ENCODE peak calls at places on chromosomes 11 and 22, in ten cellular contexts. C is caudate nucleus; K is WERI-Rb-1; D is D341Med; R is mucosa of descending colon; M is dermis blood vessel endothelial cell; U is NCI-H69; V is activated CD4-positive, alpha-beta T cell treated with anti-CD3 and anti-CD28 coated beads for 36 hours; L is mesendoderm; X is activated T-helper 1 cell treated with anti-CD3 and anti-CD28 coated beads, Interleukin-2, amount 50 U/mL, for 16 hours. I is an unnamed sample.

GRCh38 chr11:115699733-115700132 is 195.5 kb upstream of the CADM1 start:
- DNase-seq in C (no peak), K (no peak), D (no peak), R (no peak), M (no peak), U (peak), V (no peak), L (no peak), X (no peak), I (peak)

GRCh38 chr11:44383246-44383645 is 73.3 kb upstream of the ALX4 start:
- DNase-seq in C (no peak), K (no peak), D (no peak), R (no peak), M (no peak), U (no peak), V (no peak), L (no peak), X (no peak), I (no peak)

GRCh38 chr11:36928621-36929020 is 330.6 kb upstream of the RAG2 start:
- DNase-seq in C (no peak), K (no peak), D (no peak), R (no peak), M (no peak), U (no peak), V (no peak), L (no peak), X (no peak), I (no peak)

GRCh38 chr11:62201376-62201775 is 7.1 kb upstream of the SCGB2A1 start:
- DNase-seq in C (no peak), K (no peak), D (no peak), R (no peak), M (no peak), U (peak), V (no peak), L (no peak), X (no peak), I (no peak)

GRCh38 chr11:11265994-11266606 is 87.0 kb downstream of the CSNK2A3 start:
- DNase-seq in C (peak), K (peak), D (peak), R (no peak), M (peak), U (peak), V (peak), L (peak), X (peak), I (peak)

GRCh38 chr11:44861829-44862545 is 88.7 kb downstream of the TP53I11 start:
- DNase-seq in C (no peak), K (peak), D (no peak), R (peak), M (peak), U (peak), V (peak), L (peak), X (peak), I (peak)

GRCh38 chr11:64181506-64182411 is 4.2 kb upstream of the STIP1 start:
- DNase-seq in C (peak), K (peak), D (peak), R (peak), M (peak), U (peak), V (peak), L (peak), X (no peak), I (peak)

GRCh38 chr22:39311592-39312400 is 7.6 kb downstream of the RPL3 start:
- DNase-seq in C (no peak), K (no peak), D (no peak), R (peak), M (no peak), U (peak), V (peak), L (peak), X (no peak), I (no peak)

GRCh38 chr11:10158461-10158860 is 135.6 kb downstream of the SBF2 start:
- DNase-seq in C (no peak), K (no peak), D (no peak), R (no peak), M (no peak), U (no peak), V (no peak), L (no peak), X (no peak), I (no peak)

GRCh38 chr11:46465683-46466082 is 74.1 kb upstream of the CHRM4 start:
- DNase-seq in C (no peak), K (no peak), D (no peak), R (no peak), M (no peak), U (no peak), V (no peak), L (no peak), X (no peak), I (no peak)

GRCh38 chr22:37601203-37601539 is 7.5 kb upstream of the GGA1 start:
- DNase-seq in C (no peak), K (no peak), D (no peak), R (no peak), M (no peak), U (no peak), V (no peak), L (no peak), X (no peak), I (no peak)

GRCh38 chr22:36136475-36136874 is 24.1 kb downstream of the APOL3 start:
- DNase-seq in C (no peak), K (no peak), D (no peak), R (no peak), M (no peak), U (no peak), V (no peak), L (no peak), X (no peak), I (no peak)

GRCh38 chr11:128496684-128497056 is 90.7 kb downstream of the ETS1 start:
- DNase-seq in C (no peak), K (no peak), D (no peak), R (no peak), M (no peak), U (peak), V (no peak), L (no peak), X (no peak), I (no peak)

GRCh38 chr11:117724621-117725020 is 72.4 kb downstream of the DSCAML1 start:
- DNase-seq in C (no peak), K (no peak), D (no peak), R (no peak), M (no peak), U (no peak), V (no peak), L (no peak), X (no peak), I (no peak)

GRCh38 chr11:22753401-22753800 is 76.2 kb downstream of the SVIP start:
- DNase-seq in C (no peak), K (no peak), D (no peak), R (no peak), M (no peak), U (peak), V (no peak), L (no peak), X (no peak), I (no peak)

GRCh38 chr11:114193730-114194674 is 102.2 kb upstream of the NNMT start:
- DNase-seq in C (no peak), K (no peak), D (no peak), R (no peak), M (no peak), U (peak), V (no peak), L (no peak), X (no peak), I (no peak)

GRCh38 chr11:107707807-107708206 is 4.0 kb downstream of the SLN start:
- DNase-seq in C (no peak), K (no peak), D (no peak), R (no peak), M (no peak), U (no peak), V (no peak), L (peak), X (no peak), I (no peak)

GRCh38 chr11:118614511-118614910 is 7.1 kb downstream of the PHLDB1 start:
- DNase-seq in C (no peak), K (no peak), D (no peak), R (peak), M (no peak), U (no peak), V (no peak), L (peak), X (no peak), I (no peak)

GRCh38 chr22:24429411-24430365 is 2.3 kb downstream of the ADORA2A start:
- DNase-seq in C (no peak), K (no peak), D (no peak), R (peak), M (peak), U (peak), V (peak), L (peak), X (no peak), I (peak)

GRCh38 chr11:2489103-2489502 is 44.3 kb downstream of the KCNQ1 start:
- DNase-seq in C (no peak), K (no peak), D (no peak), R (no peak), M (no peak), U (no peak), V (no peak), L (no peak), X (no peak), I (no peak)